ENCODE peak calls at places on chromosomes 11 and 22, in nine cellular contexts. L, Z, P, Q, T, R, A, M and O are unnamed samples.

GRCh38 chr22:37526376-37526775 is 7.2 kb upstream of the CARD10 start:
- DNase-seq in Z (no peak), T (no peak), Q (no peak), L (no peak), R (no peak), M (no peak), A (no peak), P (no peak), O (peak; percentile 83)

GRCh38 chr11:26916805-26917204 is 77.1 kb upstream of the FIBIN start:
- DNase-seq in A (no peak), P (no peak), T (no peak), L (no peak), R (no peak), M (no peak), Q (no peak), Z (no peak), O (no peak)

GRCh38 chr11:117953029-117953671 is 23.9 kb upstream of the TMPRSS13 start:
- DNase-seq in Q (no peak), T (no peak), A (no peak), P (no peak), L (no peak), R (no peak), Z (no peak), M (peak; percentile 29), O (no peak)

GRCh38 chr11:78560826-78561484 is 13.7 kb downstream of the NARS2 start:
- DNase-seq in T (no peak), Q (peak; percentile 21), R (no peak), A (peak; percentile 80), M (no peak), P (no peak), L (no peak), Z (no peak), O (no peak)

GRCh38 chr22:48745842-48746788 is 1081.6 kb downstream of the BRD1 start:
- DNase-seq in A (no peak), P (peak; percentile 3), Q (no peak), R (peak; percentile 32), L (no peak), Z (no peak), M (no peak), T (peak; percentile 14), O (no peak)

GRCh38 chr11:134124660-134125451 is 56.0 kb downstream of the JAM3 start:
- DNase-seq in T (no peak), L (no peak), A (peak; percentile 66), Q (peak; percentile 7), Z (no peak), P (no peak), R (no peak), M (no peak), O (no peak)

GRCh38 chr11:65121447-65121864 is 478 bp downstream of the FAU start:
- DNase-seq in P (peak; percentile 24), L (no peak), Z (no peak), A (no peak), T (peak; percentile 55), R (no peak), Q (no peak), M (peak; percentile 41), O (no peak)

GRCh38 chr11:61754534-61755482 is 2.4 kb downstream of the MYRF start:
- DNase-seq in P (no peak), T (peak; percentile 91), L (no peak), R (no peak), Z (no peak), M (no peak), A (peak; percentile 71), Q (no peak), O (no peak)

GRCh38 chr11:4825132-4825531 is 4.0 kb downstream of the OR51F2 start:
- DNase-seq in R (no peak), Z (no peak), A (no peak), Q (no peak), L (no peak), P (no peak), T (no peak), M (no peak), O (no peak)

GRCh38 chr22:39773976-39774539 is 119.5 kb downstream of the ENTHD1 start:
- DNase-seq in L (no peak), M (no peak), T (no peak), Q (no peak), A (no peak), R (no peak), P (peak; percentile 61), Z (no peak), O (no peak)

GRCh38 chr11:109972181-109972715 is 120.9 kb upstream of the ZC3H12C start:
- DNase-seq in T (no peak), M (no peak), R (no peak), A (no peak), Q (no peak), P (no peak), L (no peak), Z (no peak), O (no peak)

GRCh38 chr22:34334893-34335292 is 414.6 kb upstream of the LARGE1 start:
- DNase-seq in M (no peak), P (no peak), A (no peak), L (no peak), R (no peak), T (no peak), Z (no peak), Q (no peak), O (no peak)

GRCh38 chr22:37406836-37407235 is 20.4 kb downstream of the ELFN2 start:
- DNase-seq in R (no peak), P (no peak), Q (no peak), L (no peak), Z (no peak), M (no peak), A (no peak), T (no peak), O (no peak)

GRCh38 chr11:107916671-107917241 is 11.5 kb upstream of the RAB39A start:
- DNase-seq in P (no peak), Q (peak; percentile 23), Z (no peak), M (no peak), R (no peak), A (peak; percentile 36), L (peak; percentile 31), T (no peak), O (no peak)

GRCh38 chr22:41976070-41976901 is 7.0 kb downstream of the SEPTIN3 start:
- DNase-seq in M (peak; percentile 66), A (no peak), P (peak; percentile 56), R (no peak), T (no peak), Z (peak; percentile 63), L (peak; percentile 22), Q (no peak), O (no peak)

GRCh38 chr11:19441752-19442553 is 201.2 kb upstream of the E2F8 start:
- DNase-seq in M (no peak), P (peak; percentile 19), R (peak; percentile 76), A (peak; percentile 97), Z (peak; percentile 9), T (peak; percentile 79), L (no peak), Q (peak; percentile 95), O (peak; percentile 90)

GRCh38 chr22:32352681-32353080 is 5.0 kb upstream of the RFPL3 start:
- DNase-seq in Z (no peak), M (no peak), Q (no peak), A (no peak), P (no peak), R (no peak), T (no peak), L (no peak), O (no peak)

GRCh38 chr11:128299132-128299726 is 288.1 kb downstream of the ETS1 start:
- DNase-seq in T (no peak), P (no peak), Z (no peak), R (no peak), L (no peak), M (peak; percentile 29), A (peak; percentile 24), Q (no peak), O (peak; percentile 85)

GRCh38 chr22:46894851-46895640 is 132.6 kb downstream of the TBC1D22A start:
- DNase-seq in L (no peak), Q (no peak), T (no peak), Z (no peak), M (no peak), A (no peak), R (no peak), P (no peak), O (no peak)

GRCh38 chr11:102632026-102632425 is 6.9 kb upstream of the MMP20 start:
- DNase-seq in P (no peak), M (no peak), A (no peak), L (no peak), R (no peak), Q (no peak), Z (no peak), T (no peak), O (no peak)

GRCh38 chr22:45218974-45219373 is 21.7 kb downstream of the KIAA0930 start:
- DNase-seq in P (no peak), L (no peak), R (no peak), A (no peak), Z (no peak), T (no peak), Q (no peak), M (peak; percentile 3), O (no peak)

GRCh38 chr11:67439321-67440228 is 2.1 kb upstream of the PTPRCAP start:
- DNase-seq in L (no peak), Z (peak; percentile 91), P (no peak), A (no peak), T (no peak), Q (peak; percentile 25), R (no peak), M (no peak), O (no peak)

GRCh38 chr11:83971063-83971462 is 684.9 kb upstream of the CCDC90B start:
- DNase-seq in Z (no peak), R (no peak), A (peak; percentile 7), L (no peak), Q (no peak), P (no peak), T (no peak), M (no peak), O (no peak)

GRCh38 chr22:40911772-40912171 is 39.4 kb upstream of the RBX1 start:
- DNase-seq in A (peak; percentile 8), Z (no peak), L (no peak), T (no peak), R (no peak), M (no peak), Q (peak; percentile 40), P (no peak), O (no peak)

GRCh38 chr11:93330446-93330984 is at the start of gene DEUP1:
- DNase-seq in M (peak; percentile 92), A (no peak), R (no peak), Q (no peak), T (peak; percentile 52), P (no peak), L (no peak), Z (no peak), O (no peak)